ENCODE peak calls at places on chromosomes 2 and 18, in six cellular contexts. T is HepG2, C is right cardiac atrium, Z is lower lobe of right lung, M is transverse colon, G is Peyer's patch. O is an unnamed sample. For H3K27me3, the result is how much of the 10 kb centered on the place peaks cover.

GRCh38 chr18:59265246-59266018 is 7.8 kb downstream of the RAX start:
- DNase-seq in C (peak), T (no peak), M (no peak), Z (no peak), G (no peak), O (no peak)

GRCh38 chr2:171798156-171798815 is 95.8 kb downstream of the SLC25A12 start:
- DNase-seq in C (no peak), G (no peak), M (no peak), Z (no peak), T (peak), O (no peak)

GRCh38 chr2:42089340-42089925 is 41.6 kb downstream of the PKDCC start:
- DNase-seq in C (peak), M (peak), Z (peak), G (peak), T (peak), O (peak)

GRCh38 chr2:14134737-14135136 is 497.8 kb upstream of the LRATD1 start:
- DNase-seq in T (no peak), M (no peak), G (no peak), Z (no peak), C (no peak), O (no peak)

GRCh38 chr2:38113036-38113435 is 37.1 kb upstream of the CYP1B1 start:
- DNase-seq in G (no peak), C (no peak), T (no peak), M (no peak), Z (no peak), O (no peak)

GRCh38 chr2:104028066-104028465 is 825.8 kb upstream of the POU3F3 start:
- DNase-seq in T (no peak), Z (no peak), G (no peak), C (no peak), M (no peak), O (no peak)

GRCh38 chr2:177344316-177344715 is 48.3 kb upstream of the AGPS start:
- DNase-seq in Z (no peak), T (no peak), C (no peak), M (no peak), G (no peak), O (no peak)

GRCh38 chr18:49228182-49228581 is 232.3 kb downstream of the DYM start:
- DNase-seq in M (no peak), G (no peak), C (no peak), Z (no peak), T (no peak), O (no peak)

GRCh38 chr18:49007663-49008062 is 56.9 kb upstream of the SMAD7 start:
- DNase-seq in T (no peak), Z (no peak), G (no peak), M (no peak), C (no peak), O (no peak)

GRCh38 chr2:174563530-174564282 is 33.9 kb downstream of the WIPF1 start:
- DNase-seq in Z (no peak), G (no peak), M (no peak), T (no peak), C (no peak), O (no peak)

GRCh38 chr2:64391940-64392339 is 62.0 kb upstream of the LGALSL start:
- DNase-seq in C (no peak), G (peak), Z (no peak), T (peak), M (no peak), O (no peak)

GRCh38 chr2:77086478-77086877 is 435.7 kb downstream of the LRRTM4 start:
- DNase-seq in C (no peak), M (no peak), Z (no peak), G (no peak), T (no peak), O (no peak)

GRCh38 chr2:230634146-230634545 is 78.5 kb upstream of the CAB39 start:
- DNase-seq in M (no peak), C (no peak), G (no peak), T (no peak), Z (no peak), O (no peak)

GRCh38 chr2:50746526-50746925 is 285.4 kb downstream of the NRXN1 start:
- DNase-seq in C (no peak), T (peak), Z (no peak), M (no peak), G (no peak), O (no peak)

GRCh38 chr2:75055820-75056675 is 97.6 kb downstream of the POLE4 start:
- DNase-seq in G (no peak), T (no peak), M (no peak), Z (no peak), C (no peak), O (no peak)

GRCh38 chr2:156947261-156947660 is 310.2 kb upstream of the GALNT5 start:
- DNase-seq in G (no peak), M (no peak), C (no peak), Z (no peak), T (no peak), O (no peak)

GRCh38 chr2:36565712-36566111 is 32.3 kb downstream of the FEZ2 start:
- DNase-seq in C (no peak), G (no peak), M (no peak), T (no peak), Z (no peak), O (no peak)

GRCh38 chr2:54570925-54571694 is 115.0 kb downstream of the SPTBN1 start:
- DNase-seq in M (peak), T (peak), G (peak), C (no peak), Z (peak), O (peak)

GRCh38 chr2:237979331-237979730 is 12.5 kb downstream of the UBE2F start:
- DNase-seq in Z (no peak), M (no peak), C (peak), G (peak), T (no peak), O (no peak)

GRCh38 chr2:123732563-123732962 is 292.5 kb upstream of the CNTNAP5 start:
- DNase-seq in T (no peak), G (no peak), Z (no peak), M (no peak), C (no peak), O (no peak)

GRCh38 chr18:48455555-48456478 is 46.6 kb upstream of the ZBTB7C start:
- DNase-seq in Z (no peak), M (peak), T (no peak), G (no peak), C (no peak), O (no peak)

GRCh38 chr2:96116879-96117533 is 635 bp upstream of the ADRA2B start:
- DNase-seq in M (peak), T (no peak), Z (peak), G (peak), C (peak), O (peak)

GRCh38 chr2:170177950-170178781 is at the start of gene MYO3B:
- DNase-seq in T (no peak), M (no peak), Z (no peak), G (no peak), C (no peak), O (no peak)

GRCh38 chr18:79402977-79403722 is 7.4 kb downstream of the NFATC1 start:
- DNase-seq in Z (peak), M (peak), G (peak), T (no peak), C (peak), O (peak)

GRCh38 chr2:127609031-127609751 is 36.8 kb upstream of the GPR17 start:
- DNase-seq in M (no peak), Z (peak), G (peak), T (no peak), C (no peak), O (no peak)

GRCh38 chr2:106057206-106057605 is 136.9 kb downstream of the UXS1 start:
- DNase-seq in Z (no peak), G (no peak), T (peak), M (no peak), C (no peak), O (no peak)

GRCh38 chr2:127422631-127423475 is 4.6 kb downstream of the PROC start:
- DNase-seq in G (peak), Z (peak), T (no peak), M (peak), C (peak), O (no peak)

GRCh38 chr2:178298785-178299212 is 104.5 kb downstream of the OSBPL6 start:
- DNase-seq in M (no peak), Z (no peak), C (no peak), G (no peak), T (no peak), O (no peak)

GRCh38 chr18:31828613-31829012 is 67.9 kb upstream of the SLC25A52 start:
- DNase-seq in G (no peak), C (no peak), M (no peak), Z (no peak), T (no peak), O (no peak)

GRCh38 chr18:39487932-39488331 is 1922.3 kb upstream of the CELF4 start:
- DNase-seq in M (no peak), C (no peak), G (no peak), Z (no peak), T (no peak), O (no peak)

GRCh38 chr2:158539176-158539895 is 82.6 kb downstream of the PKP4 start:
- DNase-seq in Z (no peak), G (no peak), M (no peak), C (no peak), T (peak), O (no peak)

GRCh38 chr2:33746401-33746800 is 147.3 kb upstream of the FAM98A start:
- DNase-seq in T (no peak), G (no peak), M (no peak), C (no peak), Z (no peak), O (no peak)
- H3K27me3 ChIP-seq in T (under half), G (under half), M (under half), C (under half), Z (under half), O (under half)

DNA sequence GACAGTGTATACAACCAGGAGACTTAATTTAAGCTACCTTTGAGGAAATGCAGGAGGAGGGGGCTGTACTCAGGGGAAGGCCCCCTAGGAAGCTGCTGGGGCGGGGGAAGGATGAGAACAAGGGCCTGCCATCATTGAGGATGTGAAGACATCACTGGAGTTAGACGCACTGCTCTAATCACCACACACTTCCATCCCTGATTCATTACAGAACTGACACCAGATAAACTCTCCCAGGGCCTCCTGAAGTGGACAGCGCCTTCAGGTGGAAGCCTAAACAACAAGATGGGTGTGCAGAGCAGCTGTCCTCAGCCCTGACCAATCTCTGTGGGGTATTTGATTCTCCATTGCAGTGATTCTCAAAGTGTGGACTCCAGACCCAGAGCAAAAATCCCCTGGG is 30.6 kb upstream of the SLC35G4 start:
- DNase-seq in Z (no peak), M (no peak), G (no peak), C (no peak), T (no peak), O (no peak)
- H3K27me3 ChIP-seq in Z (under half), M (under half), G (under half), C (under half), T (under half), O (under half)

DNA sequence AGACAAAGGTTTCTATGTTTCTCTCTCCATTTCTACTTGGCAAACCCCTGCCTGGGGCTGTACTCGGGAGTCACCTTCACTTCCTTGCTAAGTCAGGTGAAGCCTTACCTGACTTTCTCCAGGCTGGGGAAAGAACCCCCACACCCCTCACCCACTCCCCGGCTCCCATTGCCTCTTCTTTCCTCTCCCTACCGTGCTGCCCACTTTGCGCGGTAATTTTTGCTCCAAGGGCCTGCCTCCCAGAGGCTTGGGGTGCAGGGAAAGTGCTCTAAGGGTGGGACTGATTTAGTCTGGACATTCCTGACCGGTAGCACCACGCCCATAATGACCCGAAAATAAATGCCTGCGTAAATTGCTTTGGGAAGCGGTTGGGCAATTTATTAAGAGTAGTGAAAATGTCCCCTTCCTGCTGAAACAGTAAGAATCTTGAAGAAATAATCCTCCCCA is 49.1 kb upstream of the ATP6V1B1 start:
- DNase-seq in M (no peak), T (no peak), G (peak), Z (no peak), C (no peak), O (no peak)
- H3K27me3 ChIP-seq in M (half or more), T (under half), G (under half), Z (half or more), C (under half), O (half or more)

GRCh38 chr2:114769110-114769509 is 326.7 kb downstream of the DPP10 start:
- DNase-seq in T (no peak), Z (no peak), G (no peak), C (no peak), M (no peak), O (no peak)
- H3K27me3 ChIP-seq in T (under half), Z (under half), G (under half), C (under half), M (under half), O (under half)

GRCh38 chr2:79966882-79967281 is 337.7 kb downstream of the LRRTM1 start:
- DNase-seq in C (no peak), T (no peak), M (no peak), G (no peak), Z (no peak), O (no peak)
- H3K27me3 ChIP-seq in C (under half), T (under half), M (under half), G (under half), Z (under half), O (under half)

GRCh38 chr2:173400760-173401159 is 46.1 kb downstream of the CDCA7 start:
- DNase-seq in M (no peak), T (peak), C (no peak), G (no peak), Z (no peak), O (no peak)

GRCh38 chr2:173399229-173399628 is 44.6 kb downstream of the CDCA7 start:
- DNase-seq in C (no peak), Z (no peak), M (no peak), G (no peak), T (no peak), O (no peak)

GRCh38 chr2:173405171-173405750 is 50.6 kb downstream of the CDCA7 start:
- DNase-seq in C (no peak), Z (no peak), M (no peak), T (no peak), G (no peak), O (no peak)

GRCh38 chr2:173402405-173402974 is 47.8 kb downstream of the CDCA7 start:
- DNase-seq in M (peak), G (peak), T (peak), Z (peak), C (peak), O (peak)

DNA sequence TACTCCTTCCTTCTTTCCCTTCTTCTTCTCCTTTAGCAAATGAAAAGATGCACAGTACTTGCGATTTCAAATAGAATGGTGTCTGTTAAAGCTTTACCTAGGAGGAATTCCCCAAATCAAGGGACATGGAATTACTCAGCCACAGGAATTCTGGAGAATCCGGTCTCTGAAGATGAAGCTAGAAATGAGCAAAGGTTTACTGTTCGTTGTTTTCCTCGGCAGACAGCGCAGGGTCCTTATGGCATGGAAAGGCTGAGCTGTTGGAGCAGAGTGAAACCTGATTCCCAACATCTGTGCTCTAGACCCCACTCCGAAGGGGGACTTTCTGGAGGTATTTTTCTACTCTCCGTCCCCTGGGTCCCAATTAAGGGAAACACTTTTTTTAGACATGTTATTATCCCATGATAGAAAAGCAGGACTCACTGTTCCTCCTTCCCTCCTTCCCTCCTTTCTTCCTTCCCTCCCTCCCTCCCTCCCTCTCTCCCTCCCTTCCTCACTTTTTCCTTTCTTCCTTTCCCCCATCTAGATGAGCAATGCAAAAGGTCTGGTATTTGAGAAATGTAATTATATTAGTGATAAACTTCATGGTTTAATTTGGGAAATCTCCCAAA is 47.1 kb downstream of the CDCA7 start:
- DNase-seq in G (no peak), T (no peak), M (no peak), C (no peak), Z (no peak), O (no peak)
- H3K27me3 ChIP-seq in G (under half), T (under half), M (half or more), C (under half), Z (half or more), O (under half)

GRCh38 chr2:192194065-192194865 is 468 bp downstream of the TMEFF2 start:
- DNase-seq in T (no peak), C (peak), Z (peak), G (no peak), M (no peak), O (peak)

GRCh38 chr2:192194866-192195547 is at the start of gene TMEFF2:
- DNase-seq in M (peak), T (peak), C (peak), G (peak), Z (peak), O (peak)

GRCh38 chr2:192197387-192197786 is 2.7 kb upstream of the TMEFF2 start:
- DNase-seq in Z (no peak), C (no peak), G (no peak), T (no peak), M (no peak), O (no peak)

GRCh38 chr2:192196451-192197194 is 1.9 kb upstream of the TMEFF2 start:
- DNase-seq in Z (no peak), G (no peak), C (no peak), M (no peak), T (no peak), O (no peak)

DNA sequence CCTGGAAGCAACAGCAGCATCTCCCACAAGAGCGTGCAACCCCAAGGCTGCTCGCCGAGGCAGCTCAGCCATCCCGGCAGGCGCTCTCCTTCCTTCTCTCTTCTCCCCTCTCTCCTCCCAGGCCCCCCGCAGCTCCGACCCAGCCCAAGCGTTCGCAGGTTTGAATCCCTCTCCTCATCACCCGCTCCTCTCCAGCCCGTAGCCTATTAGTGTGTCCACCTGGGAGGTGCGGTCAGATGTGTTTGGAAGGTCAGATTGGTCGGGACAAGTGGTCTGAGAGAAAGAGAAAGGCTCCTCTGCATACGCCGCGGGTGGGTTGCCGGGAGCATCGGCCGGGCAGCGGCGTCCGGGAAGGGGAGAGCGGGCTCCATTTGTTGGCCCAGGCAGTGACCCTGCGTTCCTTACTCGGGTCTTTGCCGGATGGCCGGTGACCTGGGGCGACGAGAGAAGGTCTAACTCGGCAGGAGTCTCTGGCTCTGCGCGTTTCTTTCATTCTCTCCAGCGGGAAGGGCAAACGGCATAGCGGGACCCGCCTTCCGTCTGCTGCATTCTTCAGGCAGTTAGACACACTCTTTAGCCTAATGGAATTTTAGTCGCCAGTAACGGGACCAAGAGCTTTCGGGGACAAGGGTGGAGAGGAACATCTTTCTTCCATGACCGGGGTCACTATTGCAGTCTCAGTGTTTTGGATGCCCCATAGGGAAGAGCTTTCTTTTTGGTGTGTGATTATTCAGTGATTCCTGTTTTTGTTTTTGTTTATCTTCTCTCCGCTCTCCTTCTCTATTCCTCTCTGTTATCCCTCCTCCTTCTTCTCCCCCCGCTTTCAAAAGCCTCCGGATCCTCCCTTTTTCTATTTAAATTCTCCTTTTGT is 1.1 kb upstream of the TMEFF2 start:
- DNase-seq in G (no peak), M (no peak), Z (peak), T (no peak), C (peak), O (peak)
- H3K27me3 ChIP-seq in G (under half), M (half or more), Z (half or more), T (under half), C (under half), O (half or more)

GRCh38 chr2:24287171-24287570 is 73.2 kb downstream of the ITSN2 start:
- DNase-seq in G (no peak), M (no peak), Z (no peak), C (no peak), T (no peak), O (no peak)
- H3K27me3 ChIP-seq in G (under half), M (under half), Z (under half), C (under half), T (under half), O (under half)

DNA sequence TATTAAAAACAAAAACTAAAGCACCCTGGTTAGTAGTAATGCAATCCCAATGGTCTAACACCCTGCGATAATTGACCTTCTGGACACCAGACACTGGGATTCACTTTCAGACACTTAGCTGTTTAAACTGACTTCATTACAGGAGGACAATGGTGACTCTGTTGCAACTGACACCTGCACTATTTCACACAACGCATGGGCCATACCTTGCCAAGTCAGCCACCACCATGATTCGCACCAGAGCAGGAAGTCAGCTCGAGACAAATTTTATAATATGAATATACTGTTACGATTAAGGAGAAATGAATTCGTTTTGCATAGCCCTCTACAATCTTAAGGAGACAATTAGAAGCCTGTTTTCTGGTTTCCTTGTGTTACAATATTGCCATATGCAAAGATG is 150.7 kb downstream of the MEIS1 start:
- DNase-seq in Z (no peak), G (no peak), M (no peak), T (no peak), C (no peak), O (no peak)
- H3K27me3 ChIP-seq in Z (under half), G (under half), M (under half), T (under half), C (under half), O (under half)

GRCh38 chr2:240734756-240735155 is 43.1 kb downstream of the AQP12A start:
- DNase-seq in G (no peak), M (no peak), T (no peak), C (no peak), Z (no peak), O (no peak)
- H3K27me3 ChIP-seq in G (under half), M (under half), T (half or more), C (under half), Z (under half), O (under half)

O was measured in heart left ventricle.